ENCODE peak calls at places on chromosomes 12 and 14, in ten cellular contexts. Z is heart right ventricle, M is transverse colon, U is thoracic aorta, Y is left ventricle myocardium inferior, C is uterus, S is adrenal gland, I is HCT116, R is K562, L is psoas muscle. X is an unnamed sample.

GRCh38 chr14:91405241-91405721 is 12.3 kb downstream of the CCDC88C start:
- DNase-seq in M (no peak), U (no peak), S (no peak), L (no peak), C (no peak), Y (no peak), R (no peak), Z (no peak), I (no peak), X (no peak)

GRCh38 chr14:97538749-97539388 is 741.7 kb downstream of the VRK1 start:
- DNase-seq in L (no peak), Z (no peak), C (no peak), M (no peak), I (no peak), Y (no peak), U (no peak), R (no peak), S (peak; percentile 2), X (no peak)

GRCh38 chr14:21987937-21988336 is 314.3 kb upstream of the OR4E1 start:
- DNase-seq in M (no peak), Y (no peak), C (no peak), L (no peak), S (peak; percentile 2), R (peak; percentile 37), Z (no peak), U (no peak), I (peak; percentile 45), X (no peak)

GRCh38 chr12:14986449-14986848 is 13.6 kb downstream of the PDE6H start:
- DNase-seq in Z (no peak), L (no peak), R (no peak), C (no peak), M (no peak), I (no peak), U (no peak), S (no peak), Y (no peak), X (no peak)

GRCh38 chr14:31059152-31059924 is 33.2 kb upstream of the STRN3 start:
- DNase-seq in U (no peak), Y (peak; percentile 49), R (peak; percentile 96), L (peak; percentile 67), M (peak; percentile 21), S (peak; percentile 81), I (no peak), C (peak; percentile 58), Z (peak; percentile 32), X (peak; percentile 61)

GRCh38 chr12:54140958-54141388 is 47.8 kb downstream of the SMUG1 start:
- DNase-seq in R (no peak), S (no peak), L (peak; percentile 68), Z (peak; percentile 17), I (no peak), Y (peak; percentile 27), U (no peak), C (peak; percentile 72), M (no peak), X (no peak)

GRCh38 chr12:26748412-26748740 is 84.6 kb downstream of the ITPR2 start:
- DNase-seq in Y (no peak), Z (no peak), I (no peak), L (no peak), S (no peak), M (no peak), R (no peak), U (no peak), C (no peak), X (no peak)

GRCh38 chr12:87439990-87440827 is 589.0 kb downstream of the C12orf50 start:
- DNase-seq in S (peak; percentile 55), I (peak; percentile 84), Y (no peak), R (no peak), M (peak; percentile 65), Z (no peak), U (no peak), C (no peak), L (no peak), X (no peak)

GRCh38 chr12:32397703-32398102 is 1.7 kb upstream of the FGD4 start:
- DNase-seq in R (no peak), I (no peak), Y (no peak), Z (no peak), C (no peak), S (no peak), L (no peak), M (no peak), U (no peak), X (no peak)

GRCh38 chr12:2957816-2958431 is 1.3 kb upstream of the TEAD4 start:
- DNase-seq in M (no peak), L (no peak), C (no peak), R (peak; percentile 10), U (no peak), S (no peak), Y (no peak), Z (no peak), I (no peak), X (no peak)

GRCh38 chr12:28313631-28314030 is 123.4 kb downstream of the CCDC91 start:
- DNase-seq in U (no peak), M (no peak), L (no peak), I (no peak), S (no peak), R (peak; percentile 21), Z (peak; percentile 25), Y (no peak), C (no peak), X (no peak)

DNA sequence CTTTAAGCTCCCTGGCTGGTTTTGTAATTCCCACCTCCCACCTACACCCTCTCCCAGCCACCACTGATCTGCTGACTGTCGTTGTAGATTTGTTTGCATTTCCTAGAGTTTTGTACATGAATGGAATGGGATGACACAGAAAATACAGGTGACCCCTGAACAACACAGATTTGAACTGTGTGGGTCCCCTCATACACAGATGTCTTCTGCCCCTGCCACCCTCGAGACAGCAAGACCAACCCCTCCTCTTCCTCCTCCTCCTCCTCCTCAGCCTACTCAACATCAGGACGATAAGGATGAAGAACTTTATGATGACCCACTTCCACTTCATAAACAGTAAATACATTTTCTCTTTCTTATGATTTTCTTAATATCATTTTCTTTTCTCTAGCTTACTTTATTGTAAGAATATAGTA is 28.8 kb downstream of the SYNE3 start:
- DNase-seq in I (no peak), Z (no peak), M (no peak), S (no peak), R (no peak), C (no peak), Y (no peak), U (no peak), L (no peak), X (no peak)
- H3K4me1 ChIP-seq in I (peaks cover 15% of the 10 kb centered on the region), Z (peaks cover 38% of the 10 kb centered on the region), M (peaks cover 70% of the 10 kb centered on the region), S (peaks cover 45% of the 10 kb centered on the region), R (peaks cover 4% of the 10 kb centered on the region), C (peaks cover 19% of the 10 kb centered on the region), Y (peaks cover 71% of the 10 kb centered on the region), U (peaks cover 34% of the 10 kb centered on the region), L (peaks cover 37% of the 10 kb centered on the region), X (peaks cover 53% of the 10 kb centered on the region)

DNA sequence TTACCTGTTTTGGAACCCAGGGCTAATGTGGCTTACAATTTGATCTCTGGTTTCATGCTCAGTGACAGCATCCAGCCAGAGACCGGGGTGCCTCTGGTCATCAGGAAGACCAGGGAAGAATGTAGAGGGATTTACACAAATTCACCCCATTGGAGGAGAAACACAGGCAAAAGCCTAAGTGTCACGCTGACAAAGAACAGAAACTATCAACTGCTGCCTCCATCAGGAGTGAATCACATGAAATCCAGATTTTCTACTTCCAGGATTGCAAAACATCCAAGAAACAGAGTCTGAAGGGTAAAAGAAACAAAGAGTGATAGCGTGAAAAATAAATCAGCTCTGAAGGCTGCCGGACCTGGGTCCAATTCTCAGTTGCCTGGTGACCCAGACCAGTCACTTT is 136.1 kb upstream of the MAP1LC3B2 start:
- DNase-seq in R (no peak), M (no peak), L (no peak), U (no peak), C (peak; percentile 64), I (no peak), Y (no peak), Z (no peak), S (no peak), X (no peak)
- H3K4me1 ChIP-seq in R (peaks cover 23% of the 10 kb centered on the region), M (no peaks in the 10 kb centered on the region), L (no peaks in the 10 kb centered on the region), U (peaks cover 12% of the 10 kb centered on the region), C (peaks cover 3% of the 10 kb centered on the region), I (peaks cover 22% of the 10 kb centered on the region), Y (peaks cover 12% of the 10 kb centered on the region), Z (no peaks in the 10 kb centered on the region), S (no peaks in the 10 kb centered on the region), X (no peaks in the 10 kb centered on the region)

GRCh38 chr12:64631197-64631596 is 20.9 kb downstream of the RASSF3 start:
- DNase-seq in R (no peak), Z (no peak), U (no peak), I (no peak), Y (no peak), M (no peak), C (no peak), L (no peak), S (no peak), X (no peak)
- H3K4me1 ChIP-seq in R (peaks cover 4% of the 10 kb centered on the region), Z (peaks cover 32% of the 10 kb centered on the region), U (peaks cover 63% of the 10 kb centered on the region), I (peaks cover 25% of the 10 kb centered on the region), Y (peaks cover 69% of the 10 kb centered on the region), M (peaks cover 38% of the 10 kb centered on the region), C (no peaks in the 10 kb centered on the region), L (peaks cover 16% of the 10 kb centered on the region), S (peaks cover 39% of the 10 kb centered on the region), X (peaks cover 35% of the 10 kb centered on the region)

GRCh38 chr14:64707661-64708060 is 3.4 kb downstream of the PLEKHG3 start:
- DNase-seq in U (no peak), S (no peak), M (peak; percentile 53), I (peak; percentile 78), R (no peak), Z (no peak), C (no peak), L (no peak), Y (no peak), X (no peak)

GRCh38 chr14:64706119-64706465 is 1.9 kb downstream of the PLEKHG3 start:
- DNase-seq in M (no peak), Y (no peak), C (no peak), Z (no peak), I (no peak), S (no peak), L (no peak), U (no peak), R (no peak), X (no peak)

GRCh38 chr14:64705406-64706118 is 1.3 kb downstream of the PLEKHG3 start:
- DNase-seq in M (no peak), Y (no peak), Z (no peak), L (no peak), U (no peak), I (no peak), C (peak; percentile 53), S (no peak), R (no peak), X (peak; percentile 64)

GRCh38 chr14:64708148-64709004 is 4.2 kb downstream of the PLEKHG3 start:
- DNase-seq in I (no peak), C (peak; percentile 35), L (no peak), M (no peak), Z (peak; percentile 54), R (no peak), Y (no peak), U (no peak), S (peak; percentile 41), X (peak; percentile 77)

DNA sequence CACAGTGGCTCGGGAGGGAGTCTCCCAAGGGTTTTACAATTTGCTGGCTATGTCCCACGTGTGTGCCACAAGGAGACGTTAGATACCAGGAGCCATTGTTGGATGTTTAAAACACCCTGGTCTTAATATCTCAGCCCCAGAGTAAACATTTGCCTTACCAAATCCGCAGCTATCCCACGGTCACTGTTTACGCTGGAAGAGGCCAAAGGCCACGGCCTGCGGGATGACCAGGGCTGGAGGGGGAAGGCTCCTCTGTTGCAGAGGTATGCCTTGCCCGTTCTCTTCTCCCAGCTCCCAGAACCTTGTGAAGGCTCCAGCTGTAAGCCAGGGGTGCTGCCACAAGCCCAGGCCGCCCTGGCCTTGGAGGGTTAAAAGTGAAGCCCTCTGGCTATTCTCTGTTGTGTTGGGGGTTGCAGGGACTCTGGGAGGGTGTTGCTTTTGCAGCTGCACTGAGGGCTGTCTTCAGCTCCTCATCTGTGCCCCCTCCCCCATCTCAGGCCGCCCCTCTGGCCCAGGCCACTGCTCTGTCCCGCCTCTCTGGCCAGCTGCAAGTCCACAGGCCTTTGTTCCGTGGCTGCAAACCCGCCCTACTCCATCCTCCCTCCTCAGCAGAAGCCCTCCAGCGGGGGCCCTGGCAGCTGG is 2.4 kb downstream of the PLEKHG3 start:
- DNase-seq in U (no peak), R (no peak), M (no peak), Y (no peak), L (no peak), C (peak; percentile 38), I (no peak), Z (peak; percentile 69), S (no peak), X (peak; percentile 65)
- H3K4me1 ChIP-seq in U (peaks cover 60% of the 10 kb centered on the region), R (peaks cover 18% of the 10 kb centered on the region), M (peaks cover 68% of the 10 kb centered on the region), Y (peaks cover 85% of the 10 kb centered on the region), L (no peaks in the 10 kb centered on the region), C (peaks cover 9% of the 10 kb centered on the region), I (peaks cover 47% of the 10 kb centered on the region), Z (peaks cover 35% of the 10 kb centered on the region), S (peaks cover 21% of the 10 kb centered on the region), X (peaks cover 35% of the 10 kb centered on the region)

X was measured in mucosa of descending colon.